ENCODE peak calls at places on chromosomes 2 and 18, in four cellular contexts. M, C, N and F are unnamed samples.
A peak's percentile ranks its signal among the peaks of the same experiment; 100 is the strongest.

GRCh38 chr2:235402444-235402843 is 91.4 kb upstream of the AGAP1 start:
- ATAC-seq in M (no peak), C (no peak), N (no peak), F (no peak)

GRCh38 chr2:7672685-7673071 is 755.5 kb downstream of the RNF144A start:
- ATAC-seq in M (no peak), C (peak; percentile 65), N (no peak), F (no peak)

GRCh38 chr2:20584637-20585321 is 66.1 kb downstream of the HS1BP3 start:
- ATAC-seq in M (peak; percentile 67), C (no peak), N (peak; percentile 43), F (peak; percentile 93)

GRCh38 chr18:43587538-43588153 is 310.4 kb upstream of the SYT4 start:
- ATAC-seq in M (no peak), C (peak; percentile 50), N (peak; percentile 60), F (no peak)

GRCh38 chr2:222311978-222312738 is 13.4 kb upstream of the PAX3 start:
- ATAC-seq in M (no peak), C (no peak), N (no peak), F (peak; percentile 19)

GRCh38 chr2:202690321-202690900 is 55.6 kb downstream of the FAM117B start:
- ATAC-seq in M (peak; percentile 59), C (peak; percentile 77), N (no peak), F (no peak)

GRCh38 chr2:191514613-191515012 is 163.3 kb upstream of the NABP1 start:
- ATAC-seq in M (no peak), C (no peak), N (no peak), F (no peak)

GRCh38 chr2:60652822-60653315 is 99.4 kb upstream of the BCL11A start:
- ATAC-seq in M (no peak), C (no peak), N (no peak), F (no peak)

GRCh38 chr18:54127759-54128378 is 96.6 kb downstream of the MBD2 start:
- ATAC-seq in M (peak; percentile 83), C (peak; percentile 71), N (no peak), F (peak; percentile 43)

GRCh38 chr2:141513853-141514252 is 617.0 kb downstream of the LRP1B start:
- ATAC-seq in M (no peak), C (no peak), N (no peak), F (no peak)

GRCh38 chr2:173652731-173653426 is 298.2 kb downstream of the CDCA7 start:
- ATAC-seq in M (peak; percentile 96), C (no peak), N (no peak), F (no peak)

GRCh38 chr2:8796315-8796848 is 41.0 kb downstream of the KIDINS220 start:
- ATAC-seq in M (no peak), C (no peak), N (peak; percentile 59), F (no peak)

GRCh38 chr2:166573393-166573792 is 79.3 kb upstream of the SCN7A start:
- ATAC-seq in M (no peak), C (no peak), N (no peak), F (no peak)

GRCh38 chr2:27075219-27075871 is 3.1 kb upstream of the EMILIN1 start:
- ATAC-seq in M (no peak), C (no peak), N (no peak), F (no peak)

GRCh38 chr2:101022221-101022620 is 20.1 kb downstream of the RPL31 start:
- ATAC-seq in M (no peak), C (no peak), N (no peak), F (no peak)

GRCh38 chr18:10787293-10787901 is 261.6 kb downstream of the NAPG start:
- ATAC-seq in M (peak; percentile 62), C (peak; percentile 95), N (no peak), F (no peak)

GRCh38 chr2:26025509-26025908 is 8.4 kb upstream of the RAB10 start:
- ATAC-seq in M (no peak), C (no peak), N (no peak), F (no peak)

GRCh38 chr2:71702971-71703898 is 249.9 kb downstream of the DYSF start:
- ATAC-seq in M (no peak), C (no peak), N (no peak), F (no peak)

GRCh38 chr18:36186461-36187137 is 698 bp upstream of the MOCOS start:
- ATAC-seq in M (peak; percentile 41), C (peak; percentile 36), N (peak; percentile 36), F (peak; percentile 29)

GRCh38 chr2:174586418-174586817 is 11.2 kb downstream of the WIPF1 start:
- ATAC-seq in M (no peak), C (no peak), N (no peak), F (no peak)

GRCh38 chr2:32006992-32007391 is 3.8 kb downstream of the MEMO1 start:
- ATAC-seq in M (no peak), C (no peak), N (no peak), F (no peak)

GRCh38 chr2:14587119-14587518 is 45.4 kb upstream of the LRATD1 start:
- ATAC-seq in M (no peak), C (no peak), N (no peak), F (no peak)

GRCh38 chr2:101560780-101561315 is 85.9 kb upstream of the RFX8 start:
- ATAC-seq in M (no peak), C (peak; percentile 56), N (no peak), F (no peak)

GRCh38 chr2:228590681-228591080 is 409.2 kb upstream of the SPHKAP start:
- ATAC-seq in M (no peak), C (no peak), N (no peak), F (no peak)

GRCh38 chr2:53543083-53543482 is 224.5 kb upstream of the CHAC2 start:
- ATAC-seq in M (no peak), C (no peak), N (no peak), F (no peak)

GRCh38 chr2:42492691-42493467 is 903 bp downstream of the KCNG3 start:
- ATAC-seq in M (no peak), C (peak; percentile 54), N (no peak), F (no peak)